ENCODE peak calls at places on chromosomes 5 and 9, in seven cellular contexts. G is stimulated activated naive B cell treated with anti-CD40 and anti-IgM and Interleukin-4, amounts not matched to agents 10 μg/mL and 1 μg/mL and 100 μg/mL, for 72 hours; X is T-helper 17 cell; Z is psoas muscle; H is NCI-H2107; C is stimulated activated CD4-positive, alpha-beta T cell treated with anti-CD3 and anti-CD28 coated beads, Interleukin-12 subunit alpha, Interleukin-12 subunit beta, amount 100 ng/mL, for 48 hours; A is K562. K is an unnamed sample.

GRCh38 chr9:120873512-120873911 is 3.5 kb downstream of the PHF19 start:
- DNase-seq in C (no peak), Z (no peak), G (no peak), H (no peak), A (no peak), X (no peak), K (no peak)

GRCh38 chr9:81465468-81466002 is 223.8 kb downstream of the TLE1 start:
- DNase-seq in X (no peak), C (no peak), A (no peak), Z (no peak), G (no peak), H (no peak), K (no peak)

GRCh38 chr5:181283347-181283746 is 22.4 kb upstream of the TRIM52 start:
- DNase-seq in X (no peak), A (no peak), G (no peak), C (no peak), H (no peak), Z (no peak), K (no peak)

GRCh38 chr9:135073741-135074305 is 13.6 kb upstream of the OLFM1 start:
- DNase-seq in X (no peak), H (no peak), A (no peak), C (no peak), Z (no peak), G (no peak), K (no peak)

GRCh38 chr5:151020304-151021031 is at the start of gene GPX3:
- DNase-seq in C (no peak), A (no peak), Z (peak; percentile 96), X (no peak), G (peak; percentile 53), H (no peak), K (peak; percentile 87)

GRCh38 chr5:166883016-166883415 is 1408.4 kb upstream of the WWC1 start:
- DNase-seq in A (no peak), C (no peak), Z (no peak), G (no peak), X (no peak), H (no peak), K (no peak)

GRCh38 chr5:4230905-4231561 is 635.4 kb downstream of the IRX1 start:
- DNase-seq in X (no peak), Z (no peak), G (no peak), H (no peak), A (no peak), C (no peak), K (no peak)

GRCh38 chr5:170502692-170503091 is 1.1 kb upstream of the KCNIP1 start:
- DNase-seq in X (no peak), C (no peak), A (no peak), G (no peak), Z (no peak), H (no peak), K (no peak)

K was measured in colonic mucosa.